ENCODE peak calls at places on chromosome 19, in five cellular contexts. One of them, this sample, is unnamed. For H3K36me3 and H3K4me1, the result is how much of the 10 kb centered on the place peaks cover.

GRCh38 chr19:38018694-38019426 is 111.9 kb downstream of the SIPA1L3 start:
- DNase-seq in heart left ventricle: no peak
- DNase-seq in body of pancreas: no peak
- DNase-seq in IMR-90: no peak
- DNase-seq in left lung: no peak
- DNase-seq in this sample: no peak

GRCh38 chr19:39381910-39382611 is 8.8 kb downstream of the PAF1 start:
- DNase-seq in IMR-90: no peak
- DNase-seq in heart left ventricle: no peak
- DNase-seq in body of pancreas: no peak
- DNase-seq in left lung: no peak
- DNase-seq in this sample: no peak

GRCh38 chr19:16216744-16217670 is 19.3 kb downstream of the AP1M1 start:
- DNase-seq in IMR-90: no peak
- DNase-seq in heart left ventricle: no peak
- DNase-seq in left lung: no peak
- DNase-seq in body of pancreas: no peak
- DNase-seq in this sample: no peak

GRCh38 chr19:18385675-18386542 is at the start of gene GDF15:
- DNase-seq in body of pancreas: peak
- DNase-seq in IMR-90: peak
- DNase-seq in left lung: peak
- DNase-seq in heart left ventricle: peak
- DNase-seq in this sample: peak

GRCh38 chr19:41373993-41374392 is 2.3 kb upstream of the TMEM91 start:
- DNase-seq in left lung: peak
- DNase-seq in body of pancreas: peak
- DNase-seq in IMR-90: peak
- DNase-seq in heart left ventricle: peak
- DNase-seq in this sample: peak

GRCh38 chr19:44943801-44944249 is 1.8 kb downstream of the APOC4 start:
- DNase-seq in left lung: peak
- DNase-seq in heart left ventricle: peak
- DNase-seq in IMR-90: no peak
- DNase-seq in body of pancreas: no peak
- DNase-seq in this sample: peak

GRCh38 chr19:3275068-3275582 is 50.7 kb downstream of the CELF5 start:
- DNase-seq in heart left ventricle: no peak
- DNase-seq in body of pancreas: no peak
- DNase-seq in IMR-90: no peak
- DNase-seq in left lung: no peak
- DNase-seq in this sample: no peak

GRCh38 chr19:12841094-12841493 is 2.8 kb downstream of the MAST1 start:
- DNase-seq in IMR-90: peak
- DNase-seq in left lung: no peak
- DNase-seq in heart left ventricle: no peak
- DNase-seq in body of pancreas: peak
- DNase-seq in this sample: peak

GRCh38 chr19:57465680-57466381 is 8.9 kb upstream of the VN1R1 start:
- DNase-seq in IMR-90: peak
- DNase-seq in body of pancreas: no peak
- DNase-seq in heart left ventricle: no peak
- DNase-seq in left lung: no peak
- DNase-seq in this sample: peak

GRCh38 chr19:9586764-9587163 is 2.5 kb upstream of the ZNF121 start:
- DNase-seq in body of pancreas: peak
- DNase-seq in IMR-90: peak
- DNase-seq in left lung: no peak
- DNase-seq in heart left ventricle: peak
- DNase-seq in this sample: no peak

GRCh38 chr19:19304186-19304975 is 15.9 kb downstream of the SUGP1 start:
- DNase-seq in left lung: no peak
- DNase-seq in heart left ventricle: peak
- DNase-seq in IMR-90: no peak
- DNase-seq in body of pancreas: no peak
- DNase-seq in this sample: no peak

GRCh38 chr19:8569066-8569761 is 8.0 kb downstream of the MYO1F start:
- DNase-seq in IMR-90: peak
- DNase-seq in left lung: no peak
- DNase-seq in body of pancreas: no peak
- DNase-seq in heart left ventricle: peak
- DNase-seq in this sample: peak

GRCh38 chr19:40599331-40600085 is 1.7 kb upstream of the LTBP4 start:
- DNase-seq in IMR-90: no peak
- DNase-seq in heart left ventricle: peak
- DNase-seq in body of pancreas: no peak
- DNase-seq in left lung: no peak
- DNase-seq in this sample: peak

GRCh38 chr19:49844138-49844740 is 6.7 kb upstream of the PTOV1 start:
- DNase-seq in body of pancreas: no peak
- DNase-seq in IMR-90: no peak
- DNase-seq in left lung: no peak
- DNase-seq in heart left ventricle: no peak
- DNase-seq in this sample: no peak

GRCh38 chr19:12800873-12801465 is 631 bp downstream of the PRDX2 start:
- DNase-seq in IMR-90: no peak
- DNase-seq in body of pancreas: peak
- DNase-seq in left lung: no peak
- DNase-seq in heart left ventricle: no peak
- DNase-seq in this sample: peak

GRCh38 chr19:19366691-19367396 is 38.6 kb upstream of the GATAD2A start:
- DNase-seq in heart left ventricle: peak
- DNase-seq in left lung: peak
- DNase-seq in IMR-90: peak
- DNase-seq in body of pancreas: peak
- DNase-seq in this sample: peak

GRCh38 chr19:10510301-10510802 is 6.9 kb downstream of the S1PR5 start:
- DNase-seq in left lung: peak
- DNase-seq in IMR-90: no peak
- DNase-seq in heart left ventricle: no peak
- DNase-seq in body of pancreas: no peak
- DNase-seq in this sample: peak

DNA sequence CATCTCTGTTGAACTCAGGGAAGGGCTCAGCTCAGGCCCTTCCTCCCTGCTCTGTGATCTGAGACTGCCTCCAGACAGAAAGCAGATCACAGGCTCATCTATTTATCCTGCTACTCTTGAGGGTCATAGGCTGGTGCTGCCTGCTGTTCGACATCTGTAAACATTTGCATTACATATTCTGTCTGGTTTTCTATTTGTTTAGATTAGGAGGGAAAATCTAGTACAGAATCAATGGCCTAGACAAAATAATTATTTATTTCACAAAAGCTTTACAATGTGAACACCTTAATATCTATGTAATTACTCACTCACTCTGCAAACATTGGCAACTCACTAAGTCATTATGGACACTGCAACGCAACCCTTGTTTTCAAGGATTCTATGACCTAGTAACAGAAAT is 43.0 kb downstream of the CEP89 start:
- DNase-seq in IMR-90: peak
- DNase-seq in heart left ventricle: no peak
- DNase-seq in left lung: no peak
- DNase-seq in body of pancreas: no peak
- DNase-seq in this sample: no peak
- H3K36me3 ChIP-seq in IMR-90: under half
- H3K36me3 ChIP-seq in heart left ventricle: half or more
- H3K36me3 ChIP-seq in left lung: under half
- H3K36me3 ChIP-seq in body of pancreas: under half
- H3K36me3 ChIP-seq in this sample: under half

DNA sequence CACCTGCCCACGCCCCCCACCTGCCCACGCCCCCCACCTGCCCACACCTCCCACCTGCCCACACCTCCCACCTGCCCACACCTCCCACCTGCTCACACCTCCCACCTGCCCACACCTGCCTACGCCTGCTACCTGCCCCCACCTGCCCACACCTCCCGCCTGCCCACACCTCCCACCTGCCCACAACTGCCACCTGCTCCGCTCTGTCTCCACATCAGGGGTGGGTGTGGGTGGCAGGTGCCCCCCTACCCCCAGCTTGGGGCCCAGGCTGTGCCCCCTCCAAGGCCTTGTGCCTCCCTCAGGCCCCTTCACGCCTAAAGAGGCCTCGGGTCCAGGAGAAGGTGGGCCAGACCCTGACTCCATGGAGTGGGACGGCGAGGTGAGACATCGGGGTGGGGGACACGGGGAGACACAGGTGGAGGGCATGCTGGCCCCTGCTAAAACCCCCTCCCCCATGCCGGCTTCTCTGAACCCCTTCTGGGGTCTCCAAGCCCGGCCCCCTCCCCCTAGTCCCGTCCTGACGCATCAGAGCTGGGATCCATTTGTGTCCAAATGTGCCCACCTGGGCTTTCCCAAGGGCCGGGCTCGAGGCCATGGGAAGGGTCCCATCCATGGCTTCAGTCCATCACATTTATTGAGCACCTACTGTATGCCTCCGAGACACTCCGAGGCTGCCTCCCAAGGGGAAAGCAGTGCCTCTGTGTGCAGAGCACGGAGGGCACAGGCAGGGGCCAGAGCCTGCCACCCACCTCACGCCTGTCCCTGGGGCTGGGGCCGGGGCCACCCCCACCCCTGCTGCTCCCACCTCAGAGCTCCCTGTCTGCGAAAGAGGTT is 4.9 kb downstream of the PLK5 start:
- DNase-seq in IMR-90: no peak
- DNase-seq in body of pancreas: no peak
- DNase-seq in left lung: no peak
- DNase-seq in heart left ventricle: no peak
- DNase-seq in this sample: no peak
- H3K4me1 ChIP-seq in IMR-90: under half
- H3K4me1 ChIP-seq in body of pancreas: under half
- H3K4me1 ChIP-seq in left lung: under half
- H3K4me1 ChIP-seq in heart left ventricle: under half
- H3K4me1 ChIP-seq in this sample: under half

GRCh38 chr19:24159707-24160106 is 72.7 kb downstream of the ZNF254 start:
- DNase-seq in body of pancreas: no peak
- DNase-seq in left lung: no peak
- DNase-seq in IMR-90: peak
- DNase-seq in heart left ventricle: no peak
- DNase-seq in this sample: no peak
- TF ChIP-seq CTCF in body of pancreas: no peak
- TF ChIP-seq CTCF in left lung: no peak
- TF ChIP-seq CTCF in IMR-90: peak
- TF ChIP-seq CTCF in heart left ventricle: no peak
- TF ChIP-seq CTCF in this sample: peak

DNA sequence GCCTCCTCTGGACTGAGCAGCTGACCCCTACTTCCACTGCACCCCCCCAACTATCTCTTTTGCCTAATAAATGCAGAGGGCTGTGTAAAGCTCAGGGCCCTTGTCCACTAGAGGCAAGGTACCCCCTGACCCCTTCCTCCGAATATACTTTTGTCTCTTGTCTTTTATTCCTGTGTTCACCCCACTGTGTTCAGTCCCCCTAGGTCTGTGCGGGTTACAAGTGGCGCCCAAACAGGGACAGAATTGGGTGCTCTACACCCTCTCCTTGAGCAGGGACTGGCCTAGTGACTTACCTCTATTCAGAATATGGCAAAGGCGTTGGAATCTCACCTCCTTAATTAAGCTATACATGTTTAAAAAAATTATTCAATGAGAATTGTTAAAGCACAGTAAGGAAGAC is 15.0 kb downstream of the ZNF350 start:
- DNase-seq in IMR-90: peak
- DNase-seq in heart left ventricle: no peak
- DNase-seq in left lung: no peak
- DNase-seq in body of pancreas: no peak
- DNase-seq in this sample: peak
- H3K36me3 ChIP-seq in IMR-90: half or more
- H3K36me3 ChIP-seq in heart left ventricle: half or more
- H3K36me3 ChIP-seq in left lung: under half
- H3K36me3 ChIP-seq in body of pancreas: under half
- H3K36me3 ChIP-seq in this sample: half or more

DNA sequence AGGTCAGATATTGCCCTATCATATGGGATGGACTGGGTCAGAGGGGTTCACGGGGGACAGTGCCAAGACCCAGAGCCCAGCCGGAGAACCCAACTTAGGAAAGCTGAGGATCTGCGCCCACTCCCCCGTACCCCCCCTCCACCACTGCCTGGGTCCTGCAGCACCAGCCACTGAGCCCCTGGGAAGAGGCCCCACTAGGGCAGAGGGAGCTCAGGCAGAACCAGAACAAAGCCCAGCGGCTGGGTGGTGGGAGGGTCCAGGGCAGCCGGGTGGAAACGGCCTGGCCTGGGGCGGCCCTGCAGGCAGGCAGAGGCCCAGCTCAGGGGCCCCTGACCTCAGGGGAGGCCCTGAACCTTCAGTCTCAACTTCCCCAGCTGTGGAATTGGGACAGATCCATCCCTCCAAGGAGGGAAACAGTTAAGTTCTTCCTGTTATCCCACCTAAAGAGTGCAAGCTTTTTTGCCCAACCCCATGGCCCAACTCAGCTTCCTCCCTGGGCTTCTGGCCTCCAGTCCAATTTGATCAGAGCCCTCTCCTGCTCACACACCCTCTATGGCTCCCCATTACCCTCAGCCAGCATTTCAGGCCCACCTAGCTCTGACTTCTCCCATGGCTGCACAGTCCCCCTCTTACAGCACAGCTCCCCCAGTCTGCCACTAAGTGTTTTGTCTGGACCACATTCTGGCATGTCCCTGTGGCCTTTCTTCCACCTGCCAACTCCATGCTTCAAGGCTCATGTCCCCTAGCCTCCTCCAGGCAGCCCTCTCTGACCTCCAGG is 3.1 kb downstream of the NR2F6 start:
- DNase-seq in body of pancreas: no peak
- DNase-seq in heart left ventricle: no peak
- DNase-seq in left lung: no peak
- DNase-seq in IMR-90: no peak
- DNase-seq in this sample: no peak
- H3K4me1 ChIP-seq in body of pancreas: half or more
- H3K4me1 ChIP-seq in heart left ventricle: under half
- H3K4me1 ChIP-seq in left lung: under half
- H3K4me1 ChIP-seq in IMR-90: under half
- H3K4me1 ChIP-seq in this sample: under half

DNA sequence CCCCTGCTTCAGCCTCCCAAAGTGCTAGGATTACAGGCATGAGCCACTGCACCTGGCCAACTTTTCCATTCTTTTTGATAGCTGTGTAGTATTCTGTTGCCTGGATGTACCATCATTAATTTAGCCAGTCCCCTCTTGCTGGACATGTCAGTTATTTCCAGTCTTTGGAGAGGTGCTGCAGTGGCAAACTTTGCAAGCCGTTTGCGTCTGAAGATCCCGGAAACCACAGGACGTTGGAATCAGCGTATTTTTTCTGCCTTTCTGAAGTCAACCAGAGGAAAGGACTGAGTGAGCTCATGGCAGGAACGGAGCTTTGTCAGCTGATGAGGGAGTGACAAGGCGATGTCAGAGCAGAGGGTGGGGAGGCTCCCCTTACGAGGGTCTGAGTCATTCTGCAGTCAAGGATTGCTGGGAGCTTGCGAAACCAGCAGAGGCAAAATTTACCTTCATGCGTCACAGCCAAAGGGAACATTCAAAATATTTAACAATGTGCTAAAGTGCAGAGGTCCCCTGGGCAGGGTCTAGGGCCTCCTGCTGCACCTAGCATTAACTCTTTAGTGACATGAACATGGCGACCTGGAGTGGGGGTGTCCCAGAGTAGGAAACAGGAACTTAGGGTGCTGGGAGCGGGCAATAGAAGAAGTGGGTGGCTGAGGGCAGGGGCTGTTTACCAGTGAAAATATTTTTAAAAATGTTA is 5.6 kb downstream of the C5AR1 start:
- DNase-seq in left lung: no peak
- DNase-seq in IMR-90: peak
- DNase-seq in heart left ventricle: peak
- DNase-seq in body of pancreas: peak
- DNase-seq in this sample: no peak
- TF ChIP-seq CTCF in left lung: no peak
- TF ChIP-seq CTCF in IMR-90: no peak
- TF ChIP-seq CTCF in heart left ventricle: no peak
- TF ChIP-seq CTCF in body of pancreas: no peak
- TF ChIP-seq CTCF in this sample: no peak

This sample was measured in mucosa of descending colon.